ENCODE peak calls at places on chromosomes 4 and X, in eight cellular contexts. W, E, J, V, S, F, M and D are unnamed samples.

GRCh38 chr4:96809563-96809962 is 969.7 kb downstream of the PDHA2 start:
- DNase-seq in J (no peak), F (no peak), S (no peak), W (no peak), E (no peak), V (no peak), M (no peak), D (no peak)

GRCh38 chrX:106898462-106898861 is 4.7 kb downstream of the RIPPLY1 start:
- DNase-seq in M (peak), E (no peak), W (peak), V (no peak), J (peak), S (no peak), F (peak), D (peak)

GRCh38 chr4:13765535-13765934 is 138.0 kb upstream of the BOD1L1 start:
- DNase-seq in W (no peak), F (no peak), E (no peak), M (no peak), J (no peak), V (no peak), S (no peak), D (peak)

GRCh38 chr4:1207157-1207470 is 34.7 kb upstream of the SPON2 start:
- DNase-seq in F (no peak), E (no peak), J (no peak), W (no peak), V (no peak), S (no peak), M (no peak), D (no peak)

GRCh38 chr4:7398788-7399432 is 35.8 kb downstream of the PSAPL1 start:
- DNase-seq in J (no peak), E (no peak), F (no peak), M (no peak), V (no peak), W (no peak), S (no peak), D (no peak)

GRCh38 chrX:120726294-120726693 is 96.4 kb upstream of the C1GALT1C1 start:
- DNase-seq in J (no peak), F (peak), S (no peak), V (no peak), W (peak), E (no peak), M (no peak), D (no peak)

GRCh38 chrX:136268051-136269048 is 17.1 kb upstream of the MAP7D3 start:
- DNase-seq in M (peak), F (peak), W (peak), J (peak), E (peak), S (no peak), V (peak), D (peak)

GRCh38 chr4:74618659-74619058 is 173.7 kb downstream of the AREG start:
- DNase-seq in M (no peak), E (no peak), J (peak), W (no peak), F (no peak), S (no peak), V (no peak), D (peak)

GRCh38 chr4:177032341-177032740 is 239.6 kb upstream of the VEGFC start:
- DNase-seq in J (no peak), S (no peak), M (no peak), V (no peak), F (no peak), E (no peak), W (no peak), D (no peak)

DNA sequence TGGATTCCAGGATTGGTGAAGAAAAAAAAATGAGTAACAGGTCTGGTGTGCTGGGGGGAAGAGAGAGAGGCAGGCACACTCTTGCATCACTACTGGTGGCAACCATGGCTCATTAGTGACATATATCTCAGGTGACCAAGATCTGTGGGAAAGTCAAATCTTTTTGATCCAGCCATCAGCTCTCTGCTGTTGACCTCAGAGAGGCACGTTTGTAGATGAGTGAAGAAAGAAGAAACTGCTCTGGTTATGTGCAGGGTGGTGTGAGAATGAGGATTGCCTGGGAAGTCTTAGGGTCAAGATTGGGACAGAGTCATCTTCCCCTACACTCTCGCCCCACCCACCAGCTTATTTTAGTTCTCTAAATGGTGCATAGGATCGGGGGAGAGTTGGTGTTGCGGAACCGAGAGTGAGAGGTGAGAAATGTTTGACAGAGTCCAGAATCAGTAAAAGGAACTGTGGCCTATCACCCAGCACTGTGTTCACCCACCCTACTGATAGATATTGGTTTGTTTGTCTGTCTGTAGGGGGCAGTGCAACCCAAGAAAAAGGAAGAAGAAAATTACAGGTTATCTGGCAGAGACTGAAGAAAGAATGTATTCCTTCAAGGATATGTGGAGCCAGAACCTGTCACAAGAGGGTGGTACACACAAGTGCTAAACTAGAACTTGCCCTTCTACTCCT is 21.9 kb downstream of the ARMCX6 start:
- DNase-seq in W (peak), M (peak), J (peak), S (no peak), V (no peak), F (peak), E (peak), D (peak)
- TF ChIP-seq CTCF in W (no peak), M (peak), J (peak), S (peak), V (peak), F (peak), E (peak), D (peak)

GRCh38 chr4:146916479-146917076 is 29.1 kb downstream of the TTC29 start:
- DNase-seq in F (peak), W (peak), V (peak), E (peak), J (peak), S (no peak), M (peak), D (peak)
- TF ChIP-seq CTCF in F (peak), W (peak), V (peak), E (peak), J (peak), S (peak), M (no peak), D (peak)

GRCh38 chrX:74492720-74493201 is 71.5 kb downstream of the SLC16A2 start:
- DNase-seq in J (no peak), E (peak), F (no peak), S (peak), V (no peak), M (peak), W (no peak), D (peak)
- TF ChIP-seq CTCF in J (no peak), E (peak), F (peak), S (no peak), V (peak), M (no peak), W (peak), D (no peak)

DNA sequence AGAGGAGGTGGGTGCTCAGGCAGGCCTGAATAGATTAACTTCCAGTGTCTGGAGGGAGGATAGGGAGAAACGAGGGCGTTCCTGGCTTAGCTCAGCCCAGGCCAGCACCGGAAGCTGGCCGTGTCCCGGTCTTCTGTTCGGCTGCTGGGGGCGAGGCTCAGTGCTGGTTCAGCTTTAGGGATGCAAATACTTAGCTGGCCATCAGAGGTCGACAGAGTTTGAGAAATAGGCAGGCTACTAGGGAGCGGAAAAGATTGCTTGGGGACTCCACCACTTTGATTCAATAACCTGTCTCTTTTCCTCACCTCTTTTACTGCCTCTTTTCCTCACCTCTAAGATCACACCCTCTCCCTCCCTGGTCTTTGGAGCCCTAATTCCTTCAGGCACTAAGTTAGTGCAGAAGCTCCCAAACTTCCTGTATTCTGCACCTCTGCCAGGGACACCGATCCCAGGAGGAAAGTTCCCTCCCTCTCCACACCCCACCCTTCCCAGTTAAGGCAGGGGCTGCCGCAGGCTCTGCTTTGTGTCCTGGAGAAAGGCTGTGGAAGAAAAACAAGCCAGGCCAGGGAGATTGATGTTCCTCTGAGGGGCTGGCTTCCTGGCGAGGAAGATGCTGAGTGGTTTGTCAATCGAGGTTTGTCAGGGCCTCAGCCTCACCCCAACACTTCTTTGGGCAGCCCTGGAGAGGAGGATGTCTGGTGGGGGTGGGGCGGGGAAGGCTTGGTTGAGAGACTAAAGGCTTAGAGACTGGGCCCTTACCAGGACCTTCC is 6.0 kb upstream of the EFNB1 start:
- DNase-seq in F (peak), M (peak), S (no peak), W (no peak), J (peak), V (peak), E (peak), D (peak)
- TF ChIP-seq CTCF in F (peak), M (peak), S (no peak), W (no peak), J (peak), V (peak), E (peak), D (peak)

DNA sequence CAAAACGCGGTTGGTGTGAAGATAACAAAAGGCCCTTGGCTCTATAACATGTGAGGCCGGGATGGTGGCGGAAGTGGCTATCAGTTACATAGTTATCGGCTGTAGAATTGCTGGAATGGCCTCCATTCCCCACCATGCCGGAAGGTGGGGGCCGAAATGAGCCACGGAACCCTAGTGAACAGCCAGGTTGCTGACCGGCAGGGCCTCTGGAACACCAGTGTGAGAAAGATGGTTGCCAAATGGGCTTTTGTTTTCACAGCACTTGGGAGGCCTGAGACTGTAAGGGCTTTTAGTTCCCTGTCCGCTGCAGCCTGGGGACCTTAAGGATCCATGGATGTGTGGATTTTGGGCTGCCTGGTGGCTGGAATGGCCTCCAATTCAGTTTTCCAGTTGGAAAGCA is 23.3 kb upstream of the ARX start:
- DNase-seq in E (no peak), W (no peak), V (no peak), M (no peak), J (no peak), F (no peak), S (no peak), D (no peak)
- TF ChIP-seq CTCF in E (no peak), W (no peak), V (no peak), M (no peak), J (no peak), F (no peak), S (no peak), D (no peak)